ENCODE peak calls at places on chromosomes 1 and 21, in nine cellular contexts. V is naive thymus-derived CD4-positive, alpha-beta T cell; N is activated naive CD8-positive, alpha-beta T cell treated with anti-CD3 and anti-CD28 coated beads, Interleukin-2, amount 10 ng/mL, durations not matched to agents 7 days and 5 days; H is left cardiac atrium; F is gastrocnemius medialis; Q is CD4-positive, alpha-beta T cell; R is body of pancreas; I is right cardiac atrium; E is pancreas. Z is an unnamed sample.

GRCh38 chr21:42745511-42746239 is 92.3 kb downstream of the PDE9A start:
- ATAC-seq in V (no peak), N (peak; percentile 21), H (no peak), F (no peak), Q (no peak), R (no peak), I (no peak), E (no peak), Z (no peak)

GRCh38 chr1:190679032-190679431 is 201.4 kb upstream of the BRINP3 start:
- ATAC-seq in V (no peak), N (no peak), H (no peak), F (no peak), Q (no peak), R (no peak), I (no peak), E (no peak), Z (no peak)

GRCh38 chr1:239368436-239369109 is 17.8 kb upstream of the CHRM3 start:
- ATAC-seq in V (no peak), N (no peak), H (no peak), F (no peak), Q (no peak), R (peak; percentile 97), I (no peak), E (peak; percentile 95), Z (no peak)

GRCh38 chr1:201013031-201013485 is 10.5 kb downstream of the KIF21B start:
- ATAC-seq in V (peak; percentile 79), N (peak; percentile 68), H (no peak), F (no peak), Q (no peak), R (no peak), I (no peak), E (no peak), Z (no peak)

GRCh38 chr1:160576430-160576829 is 2.9 kb downstream of the CD84 start:
- ATAC-seq in V (peak; percentile 49), N (peak; percentile 65), H (no peak), F (no peak), Q (peak; percentile 57), R (no peak), I (no peak), E (no peak), Z (no peak)

GRCh38 chr21:45780647-45781046 is 137.1 kb downstream of the PCBP3 start:
- ATAC-seq in V (no peak), N (no peak), H (no peak), F (no peak), Q (no peak), R (no peak), I (no peak), E (no peak), Z (no peak)

GRCh38 chr1:5947071-5947821 is 45.0 kb downstream of the NPHP4 start:
- ATAC-seq in V (no peak), N (no peak), H (no peak), F (no peak), Q (no peak), R (no peak), I (no peak), E (no peak), Z (no peak)

GRCh38 chr1:198907423-198907746 is 268.5 kb downstream of the PTPRC start:
- ATAC-seq in V (peak; percentile 50), N (peak; percentile 74), H (no peak), F (no peak), Q (peak; percentile 76), R (no peak), I (no peak), E (no peak), Z (no peak)

GRCh38 chr1:201694615-201695335 is 134.2 kb upstream of the IPO9 start:
- ATAC-seq in V (no peak), N (no peak), H (no peak), F (no peak), Q (no peak), R (no peak), I (no peak), E (no peak), Z (no peak)

GRCh38 chr1:148373236-148373935 is 109.7 kb downstream of the PPIAL4G start:
- ATAC-seq in V (peak; percentile 45), N (peak; percentile 32), H (no peak), F (no peak), Q (peak; percentile 50), R (no peak), I (no peak), E (no peak), Z (no peak)

GRCh38 chr1:29325675-29326074 is 89.4 kb downstream of the PTPRU start:
- ATAC-seq in V (no peak), N (no peak), H (peak; percentile 49), F (no peak), Q (no peak), R (no peak), I (no peak), E (no peak), Z (no peak)

GRCh38 chr1:52059326-52059725 is 3.2 kb downstream of the BTF3L4 start:
- ATAC-seq in V (no peak), N (no peak), H (no peak), F (no peak), Q (no peak), R (no peak), I (no peak), E (no peak), Z (no peak)

GRCh38 chr1:159492575-159493323 is 43.1 kb downstream of the OR10J5 start:
- ATAC-seq in V (no peak), N (no peak), H (no peak), F (no peak), Q (no peak), R (no peak), I (no peak), E (no peak), Z (no peak)

Z was measured in gastroesophageal sphincter.